ENCODE peak calls at places on chromosome 5, in four cellular contexts. One of them, this sample, is unnamed.

GRCh38 chr5:107743357-107744000 is 72.7 kb upstream of the EFNA5 start:
- DNase-seq in SK-N-SH: no peak
- DNase-seq in neural progenitor cell: no peak
- DNase-seq in OCI-LY7: no peak
- DNase-seq in this sample: peak; percentile 75

GRCh38 chr5:176609724-176610429 is at the start of gene GPRIN1:
- DNase-seq in SK-N-SH: peak; percentile 98
- DNase-seq in OCI-LY7: peak; percentile 80
- DNase-seq in neural progenitor cell: peak; percentile 94
- DNase-seq in this sample: peak; percentile 80

GRCh38 chr5:109885205-109885604 is 195.5 kb downstream of the MAN2A1 start:
- DNase-seq in OCI-LY7: no peak
- DNase-seq in SK-N-SH: no peak
- DNase-seq in neural progenitor cell: no peak
- DNase-seq in this sample: no peak

GRCh38 chr5:80191991-80192398 is 63.9 kb downstream of the SERINC5 start:
- DNase-seq in SK-N-SH: no peak
- DNase-seq in neural progenitor cell: peak; percentile 67
- DNase-seq in OCI-LY7: peak; percentile 54
- DNase-seq in this sample: peak; percentile 22

GRCh38 chr5:164359931-164360290 is 854.5 kb downstream of the MAT2B start:
- DNase-seq in SK-N-SH: no peak
- DNase-seq in OCI-LY7: no peak
- DNase-seq in neural progenitor cell: no peak
- DNase-seq in this sample: no peak

GRCh38 chr5:128300181-128300580 is 216.6 kb downstream of the SLC12A2 start:
- DNase-seq in neural progenitor cell: no peak
- DNase-seq in OCI-LY7: no peak
- DNase-seq in SK-N-SH: no peak
- DNase-seq in this sample: no peak

GRCh38 chr5:153965102-153965645 is 73.5 kb downstream of the FAM114A2 start:
- DNase-seq in SK-N-SH: peak; percentile 77
- DNase-seq in OCI-LY7: peak; percentile 74
- DNase-seq in neural progenitor cell: peak; percentile 83
- DNase-seq in this sample: peak; percentile 69

GRCh38 chr5:174839196-174839595 is 114.8 kb downstream of the MSX2 start:
- DNase-seq in neural progenitor cell: no peak
- DNase-seq in SK-N-SH: no peak
- DNase-seq in OCI-LY7: no peak
- DNase-seq in this sample: no peak

GRCh38 chr5:167816354-167816753 is 475.1 kb upstream of the WWC1 start:
- DNase-seq in neural progenitor cell: no peak
- DNase-seq in SK-N-SH: no peak
- DNase-seq in OCI-LY7: no peak
- DNase-seq in this sample: peak; percentile 66

GRCh38 chr5:154311362-154311761 is 120.8 kb downstream of the GALNT10 start:
- DNase-seq in OCI-LY7: no peak
- DNase-seq in SK-N-SH: no peak
- DNase-seq in neural progenitor cell: no peak
- DNase-seq in this sample: no peak

GRCh38 chr5:151063136-151063544 is 17.7 kb downstream of the TNIP1 start:
- DNase-seq in neural progenitor cell: no peak
- DNase-seq in OCI-LY7: no peak
- DNase-seq in SK-N-SH: no peak
- DNase-seq in this sample: peak; percentile 89

GRCh38 chr5:81553570-81554212 is 159.8 kb upstream of the ACOT12 start:
- DNase-seq in SK-N-SH: no peak
- DNase-seq in OCI-LY7: no peak
- DNase-seq in neural progenitor cell: no peak
- DNase-seq in this sample: no peak

GRCh38 chr5:38265546-38266179 is 7.3 kb downstream of the EGFLAM start:
- DNase-seq in OCI-LY7: peak; percentile 50
- DNase-seq in SK-N-SH: peak; percentile 67
- DNase-seq in neural progenitor cell: peak; percentile 86
- DNase-seq in this sample: peak; percentile 63

GRCh38 chr5:171207256-171207866 is 101.7 kb upstream of the TLX3 start:
- DNase-seq in SK-N-SH: peak; percentile 15
- DNase-seq in neural progenitor cell: peak; percentile 61
- DNase-seq in OCI-LY7: peak; percentile 29
- DNase-seq in this sample: peak; percentile 70

GRCh38 chr5:912356-913091 is 19.8 kb downstream of the TRIP13 start:
- DNase-seq in neural progenitor cell: peak; percentile 84
- DNase-seq in OCI-LY7: peak; percentile 15
- DNase-seq in SK-N-SH: no peak
- DNase-seq in this sample: peak; percentile 45

GRCh38 chr5:113338628-113339027 is 96.2 kb downstream of the TSSK1B start:
- DNase-seq in SK-N-SH: no peak
- DNase-seq in neural progenitor cell: no peak
- DNase-seq in OCI-LY7: no peak
- DNase-seq in this sample: peak; percentile 26

GRCh38 chr5:139251281-139251687 is 42.3 kb upstream of the MATR3 start:
- DNase-seq in OCI-LY7: peak; percentile 67
- DNase-seq in SK-N-SH: no peak
- DNase-seq in neural progenitor cell: no peak
- DNase-seq in this sample: no peak

GRCh38 chr5:122471031-122471751 is 159.2 kb downstream of the SNCAIP start:
- DNase-seq in OCI-LY7: no peak
- DNase-seq in SK-N-SH: no peak
- DNase-seq in neural progenitor cell: peak; percentile 30
- DNase-seq in this sample: no peak

DNA sequence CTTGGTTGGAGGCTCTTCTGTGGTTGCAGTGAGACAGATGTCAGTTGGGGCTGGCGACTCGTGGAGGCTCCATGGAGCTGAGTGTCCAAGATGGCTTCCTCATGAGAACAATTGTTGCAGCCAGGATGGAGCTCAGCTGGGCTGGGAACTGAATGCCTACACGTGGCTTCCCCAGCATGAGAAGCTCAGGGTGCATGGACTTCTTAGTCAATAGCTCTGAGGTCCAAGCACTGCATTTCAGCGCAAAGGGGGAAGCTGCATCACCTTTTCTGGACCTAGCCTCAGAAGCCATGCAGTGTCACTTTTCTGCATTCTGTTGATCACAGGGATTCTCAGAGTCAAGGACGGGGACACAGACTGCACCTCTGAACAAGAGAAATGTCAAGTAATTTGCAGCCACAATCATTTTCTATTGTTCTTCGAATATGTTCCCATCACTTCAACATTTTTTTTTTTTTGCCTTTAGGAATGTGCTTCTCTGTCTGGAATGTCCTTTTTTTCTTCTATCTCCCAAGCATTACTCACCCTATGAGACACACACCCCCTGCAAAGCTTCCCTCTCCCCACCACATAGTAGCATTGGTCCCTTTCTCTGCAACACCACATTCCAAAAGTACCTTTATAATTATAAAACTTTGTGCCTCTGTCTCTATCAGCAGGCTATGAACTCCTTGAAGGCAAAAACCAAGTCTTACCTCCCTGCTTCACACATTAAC is 57.5 kb upstream of the STK32A start:
- DNase-seq in SK-N-SH: no peak
- DNase-seq in OCI-LY7: no peak
- DNase-seq in neural progenitor cell: no peak
- DNase-seq in this sample: peak; percentile 65
- TF ChIP-seq EZH2phosphoT487 in SK-N-SH: no peak
- TF ChIP-seq EZH2phosphoT487 in OCI-LY7: no peak
- TF ChIP-seq EZH2phosphoT487 in neural progenitor cell: no peak
- TF ChIP-seq EZH2phosphoT487 in this sample: no peak

GRCh38 chr5:148806520-148806931 is 19.9 kb upstream of the ADRB2 start:
- DNase-seq in neural progenitor cell: no peak
- DNase-seq in SK-N-SH: no peak
- DNase-seq in OCI-LY7: no peak
- DNase-seq in this sample: no peak

GRCh38 chr5:148807845-148808244 is 18.6 kb upstream of the ADRB2 start:
- DNase-seq in SK-N-SH: no peak
- DNase-seq in neural progenitor cell: no peak
- DNase-seq in OCI-LY7: peak; percentile 42
- DNase-seq in this sample: no peak

GRCh38 chr5:148808864-148809642 is 17.4 kb upstream of the ADRB2 start:
- DNase-seq in OCI-LY7: peak; percentile 85
- DNase-seq in neural progenitor cell: no peak
- DNase-seq in SK-N-SH: peak; percentile 44
- DNase-seq in this sample: no peak

GRCh38 chr5:148810821-148811220 is 15.6 kb upstream of the ADRB2 start:
- DNase-seq in SK-N-SH: no peak
- DNase-seq in OCI-LY7: no peak
- DNase-seq in neural progenitor cell: no peak
- DNase-seq in this sample: no peak

GRCh38 chr5:148809781-148810524 is 16.5 kb upstream of the ADRB2 start:
- DNase-seq in OCI-LY7: no peak
- DNase-seq in SK-N-SH: no peak
- DNase-seq in neural progenitor cell: no peak
- DNase-seq in this sample: no peak
- H3K4me3 ChIP-seq in OCI-LY7: peak overlapping the region; percentile 70
- H3K4me3 ChIP-seq in SK-N-SH: no peak overlapping the region
- H3K4me3 ChIP-seq in neural progenitor cell: no peak overlapping the region
- H3K4me3 ChIP-seq in this sample: no peak overlapping the region

GRCh38 chr5:134411546-134412266 is at the start of gene CDKN2AIPNL:
- DNase-seq in SK-N-SH: peak; percentile 97
- DNase-seq in OCI-LY7: peak; percentile 91
- DNase-seq in neural progenitor cell: peak; percentile 93
- DNase-seq in this sample: peak; percentile 95

GRCh38 chr5:134411228-134411545 is 494 bp downstream of the CDKN2AIPNL start:
- DNase-seq in neural progenitor cell: no peak
- DNase-seq in SK-N-SH: no peak
- DNase-seq in OCI-LY7: no peak
- DNase-seq in this sample: no peak

GRCh38 chr5:134406390-134406789 is 5.3 kb downstream of the CDKN2AIPNL start:
- DNase-seq in neural progenitor cell: no peak
- DNase-seq in OCI-LY7: no peak
- DNase-seq in SK-N-SH: no peak
- DNase-seq in this sample: peak; percentile 47

GRCh38 chr5:134410822-134411221 is 859 bp downstream of the CDKN2AIPNL start:
- DNase-seq in OCI-LY7: no peak
- DNase-seq in SK-N-SH: no peak
- DNase-seq in neural progenitor cell: peak; percentile 32
- DNase-seq in this sample: no peak

GRCh38 chr5:134409321-134409720 is 2.4 kb downstream of the CDKN2AIPNL start:
- DNase-seq in OCI-LY7: no peak
- DNase-seq in neural progenitor cell: no peak
- DNase-seq in SK-N-SH: no peak
- DNase-seq in this sample: no peak
- TF ChIP-seq EZH2phosphoT487 in OCI-LY7: no peak
- TF ChIP-seq EZH2phosphoT487 in neural progenitor cell: no peak
- TF ChIP-seq EZH2phosphoT487 in SK-N-SH: no peak
- TF ChIP-seq EZH2phosphoT487 in this sample: no peak

DNA sequence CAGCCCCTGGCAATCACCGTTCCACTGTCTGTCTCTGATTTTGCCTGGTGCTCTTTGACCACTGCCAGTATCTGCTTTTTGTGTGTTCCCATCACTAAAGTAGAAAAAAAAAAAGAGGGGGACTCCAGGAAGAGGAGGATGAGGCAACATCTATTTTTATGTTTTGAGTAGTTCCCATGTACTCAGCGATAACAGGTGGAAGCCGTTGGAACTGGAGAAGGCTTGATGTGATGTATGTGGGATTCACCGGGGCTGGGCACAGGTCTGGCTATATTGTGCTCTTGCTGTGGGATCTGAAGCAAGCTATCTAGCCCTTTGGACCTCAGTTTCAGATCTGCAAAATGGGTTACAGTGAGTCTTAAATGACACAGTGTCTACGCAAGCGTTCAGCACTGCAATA is 104.9 kb downstream of the SLIT3 start:
- DNase-seq in SK-N-SH: no peak
- DNase-seq in neural progenitor cell: no peak
- DNase-seq in OCI-LY7: no peak
- DNase-seq in this sample: no peak
- H3K4me3 ChIP-seq in SK-N-SH: no peak overlapping the region
- H3K4me3 ChIP-seq in neural progenitor cell: no peak overlapping the region
- H3K4me3 ChIP-seq in OCI-LY7: no peak overlapping the region
- H3K4me3 ChIP-seq in this sample: no peak overlapping the region

DNA sequence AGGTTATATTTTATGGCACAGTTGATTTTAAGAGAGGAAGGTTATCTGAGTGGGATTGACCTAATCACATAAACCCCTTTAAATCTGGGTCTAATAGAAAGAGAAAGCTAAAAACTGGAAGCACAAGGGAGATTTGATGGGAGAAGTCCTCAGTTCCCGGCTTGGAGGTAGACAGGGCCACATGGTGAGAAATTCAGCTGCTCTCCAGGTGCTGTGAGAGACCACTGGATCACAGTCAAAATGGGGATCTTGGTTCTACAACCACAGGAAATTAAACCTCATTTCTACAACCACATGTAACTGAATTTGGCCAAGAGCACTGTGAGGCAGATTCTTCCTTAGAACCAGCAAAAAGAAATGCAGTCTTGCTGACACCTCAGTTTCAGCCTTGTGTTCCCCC is 2352.7 kb downstream of the MAT2B start:
- DNase-seq in OCI-LY7: no peak
- DNase-seq in neural progenitor cell: no peak
- DNase-seq in SK-N-SH: no peak
- DNase-seq in this sample: no peak
- TF ChIP-seq EZH2phosphoT487 in OCI-LY7: no peak
- TF ChIP-seq EZH2phosphoT487 in neural progenitor cell: no peak
- TF ChIP-seq EZH2phosphoT487 in SK-N-SH: no peak
- TF ChIP-seq EZH2phosphoT487 in this sample: no peak

DNA sequence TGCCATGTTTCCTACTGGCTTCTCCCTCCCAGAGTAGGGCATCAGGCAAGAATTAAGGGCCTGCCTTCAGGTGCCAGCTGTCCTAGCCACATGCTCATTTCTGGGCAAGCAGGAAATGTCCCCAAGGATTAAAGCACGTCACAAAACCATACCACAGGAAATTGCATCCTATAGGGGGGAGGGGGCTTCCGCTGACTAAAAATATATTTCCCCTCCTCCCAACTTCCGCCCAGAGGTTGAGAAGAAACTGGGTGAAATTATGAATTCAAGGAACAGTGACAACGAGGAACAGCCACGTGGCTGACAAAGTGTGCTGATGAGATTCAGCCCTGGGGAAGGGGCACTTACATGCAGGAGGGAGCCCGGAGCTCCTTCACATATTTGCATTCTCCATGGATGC is 4.1 kb downstream of the HBEGF start:
- DNase-seq in OCI-LY7: peak; percentile 78
- DNase-seq in SK-N-SH: no peak
- DNase-seq in neural progenitor cell: no peak
- DNase-seq in this sample: no peak
- H3K4me3 ChIP-seq in OCI-LY7: peak overlapping the region; percentile 16
- H3K4me3 ChIP-seq in SK-N-SH: no peak overlapping the region
- H3K4me3 ChIP-seq in neural progenitor cell: no peak overlapping the region
- H3K4me3 ChIP-seq in this sample: no peak overlapping the region

DNA sequence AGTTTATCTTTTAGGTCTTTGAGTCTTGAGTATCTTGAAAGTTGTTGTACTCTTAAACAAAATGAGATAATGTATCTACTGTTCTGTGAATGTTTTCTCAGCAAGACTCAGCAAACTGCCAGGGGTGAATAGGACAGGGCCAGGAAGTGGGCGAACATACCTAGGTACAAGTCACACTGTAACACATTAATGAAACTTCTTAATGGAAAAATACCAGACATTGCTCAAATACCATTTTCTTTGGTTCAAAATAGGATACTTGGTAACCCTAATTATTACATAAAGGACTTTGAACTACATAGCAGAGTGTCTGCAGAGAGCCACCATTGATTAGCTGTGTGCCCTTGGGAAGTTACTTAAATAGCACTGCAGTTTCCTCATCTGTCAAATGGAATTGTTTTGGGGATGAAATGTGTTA is 197.5 kb downstream of the ARHGEF28 start:
- DNase-seq in OCI-LY7: no peak
- DNase-seq in SK-N-SH: no peak
- DNase-seq in neural progenitor cell: no peak
- DNase-seq in this sample: peak; percentile 42
- TF ChIP-seq EZH2phosphoT487 in OCI-LY7: no peak
- TF ChIP-seq EZH2phosphoT487 in SK-N-SH: no peak
- TF ChIP-seq EZH2phosphoT487 in neural progenitor cell: no peak
- TF ChIP-seq EZH2phosphoT487 in this sample: no peak

This sample was measured in GM23248.